ENCODE peak calls at places on chromosome 17, in seven cellular contexts. Y is H1, X is K562, F is SK-N-SH, J is HCT116, C is HepG2, T is GM12878. B is an unnamed sample.

GRCh38 chr17:33905338-33905800 is 349.7 kb upstream of the CCL2 start:
- DNase-seq in Y (no peak), X (peak), F (no peak), J (no peak), C (no peak), T (no peak), B (no peak)

GRCh38 chr17:8724451-8724850 is 20.2 kb downstream of the CCDC42 start:
- DNase-seq in Y (no peak), X (no peak), F (no peak), J (no peak), C (peak), T (no peak), B (no peak)

GRCh38 chr17:34252890-34253525 is 2.1 kb upstream of the CCL2 start:
- DNase-seq in Y (no peak), X (no peak), F (no peak), J (no peak), C (no peak), T (no peak), B (no peak)

GRCh38 chr17:7541074-7541621 is 7.7 kb upstream of the TNFSF12 start:
- DNase-seq in Y (no peak), X (no peak), F (no peak), J (no peak), C (no peak), T (no peak), B (no peak)

GRCh38 chr17:63425478-63425877 is 20.6 kb downstream of the CYB561 start:
- DNase-seq in Y (no peak), X (peak), F (peak), J (peak), C (peak), T (peak), B (peak)

GRCh38 chr17:80544655-80545498 is at the start of gene RPTOR:
- DNase-seq in Y (peak), X (peak), F (peak), J (peak), C (peak), T (peak), B (peak)

GRCh38 chr17:28421775-28422305 is 15.8 kb upstream of the SLC46A1 start:
- DNase-seq in Y (no peak), X (no peak), F (no peak), J (no peak), C (no peak), T (no peak), B (no peak)

GRCh38 chr17:8470447-8471047 is 34.9 kb downstream of the NDEL1 start:
- DNase-seq in Y (no peak), X (no peak), F (no peak), J (no peak), C (no peak), T (no peak), B (no peak)

GRCh38 chr17:9230346-9230745 is 209.0 kb downstream of the NTN1 start:
- DNase-seq in Y (no peak), X (no peak), F (peak), J (no peak), C (no peak), T (no peak), B (no peak)

GRCh38 chr17:80446645-80447405 is 29.6 kb downstream of the NPTX1 start:
- DNase-seq in Y (no peak), X (no peak), F (no peak), J (no peak), C (no peak), T (no peak), B (no peak)

GRCh38 chr17:81291662-81292061 is 3.4 kb downstream of the SLC38A10 start:
- DNase-seq in Y (peak), X (peak), F (peak), J (peak), C (peak), T (no peak), B (peak)

GRCh38 chr17:80413771-80414507 is 1.0 kb upstream of the ENDOV start:
- DNase-seq in Y (no peak), X (no peak), F (no peak), J (no peak), C (no peak), T (no peak), B (peak)

GRCh38 chr17:36845916-36846315 is 91.4 kb upstream of the LHX1 start:
- DNase-seq in Y (no peak), X (no peak), F (no peak), J (no peak), C (no peak), T (no peak), B (no peak)

GRCh38 chr17:80659651-80660050 is 115.0 kb downstream of the RPTOR start:
- DNase-seq in Y (no peak), X (no peak), F (no peak), J (no peak), C (no peak), T (no peak), B (no peak)

GRCh38 chr17:82049521-82049971 is 2.1 kb downstream of the RFNG start:
- DNase-seq in Y (no peak), X (no peak), F (no peak), J (no peak), C (no peak), T (no peak), B (no peak)

GRCh38 chr17:51572115-51572514 is 311.8 kb downstream of the UTP18 start:
- DNase-seq in Y (no peak), X (no peak), F (no peak), J (no peak), C (no peak), T (no peak), B (no peak)

GRCh38 chr17:64154321-64155089 is 24.6 kb upstream of the ERN1 start:
- DNase-seq in Y (no peak), X (no peak), F (no peak), J (no peak), C (no peak), T (no peak), B (no peak)

GRCh38 chr17:60167095-60167741 is 17.4 kb downstream of the CA4 start:
- DNase-seq in Y (no peak), X (no peak), F (no peak), J (no peak), C (no peak), T (no peak), B (no peak)

GRCh38 chr17:65634533-65634932 is 73.1 kb upstream of the AXIN2 start:
- DNase-seq in Y (no peak), X (no peak), F (no peak), J (no peak), C (peak), T (no peak), B (no peak)

GRCh38 chr17:61168506-61168905 is 231.1 kb upstream of the TBX2 start:
- DNase-seq in Y (no peak), X (no peak), F (no peak), J (no peak), C (no peak), T (no peak), B (no peak)

GRCh38 chr17:71664867-71665266 is 456.0 kb upstream of the SOX9 start:
- DNase-seq in Y (no peak), X (no peak), F (no peak), J (no peak), C (no peak), T (no peak), B (no peak)

GRCh38 chr17:66950325-66950724 is 14.2 kb upstream of the CACNG4 start:
- DNase-seq in Y (no peak), X (no peak), F (no peak), J (no peak), C (no peak), T (no peak), B (no peak)

GRCh38 chr17:76478097-76478496 is 10.7 kb downstream of the AANAT start:
- DNase-seq in Y (no peak), X (no peak), F (no peak), J (no peak), C (no peak), T (no peak), B (no peak)
- TF ChIP-seq JUND in Y (no peak), X (no peak), F (no peak), J (no peak), C (no peak), T (no peak), B (no peak)

GRCh38 chr17:17664073-17664470 is 17.2 kb upstream of the RAI1 start:
- DNase-seq in Y (no peak), X (no peak), F (no peak), J (no peak), C (no peak), T (no peak), B (no peak)

GRCh38 chr17:17667947-17668346 is 13.3 kb upstream of the RAI1 start:
- DNase-seq in Y (no peak), X (no peak), F (no peak), J (no peak), C (no peak), T (no peak), B (no peak)

GRCh38 chr17:17665255-17665654 is 16.0 kb upstream of the RAI1 start:
- DNase-seq in Y (no peak), X (no peak), F (no peak), J (no peak), C (no peak), T (no peak), B (no peak)

GRCh38 chr17:17667231-17667630 is 14.0 kb upstream of the RAI1 start:
- DNase-seq in Y (no peak), X (no peak), F (no peak), J (no peak), C (no peak), T (no peak), B (no peak)

GRCh38 chr17:17666111-17666714 is 15.0 kb upstream of the RAI1 start:
- DNase-seq in Y (no peak), X (no peak), F (no peak), J (no peak), C (peak), T (no peak), B (no peak)
- TF ChIP-seq JUND in Y (no peak), X (no peak), F (no peak), J (no peak), C (no peak), T (no peak), B (no peak)

GRCh38 chr17:18978655-18979054 is 25.9 kb downstream of the FAM83G start:
- DNase-seq in Y (no peak), X (no peak), F (no peak), J (no peak), C (no peak), T (no peak), B (no peak)
- TF ChIP-seq JUND in Y (no peak), X (no peak), F (no peak), J (no peak), C (no peak), T (no peak), B (no peak)

GRCh38 chr17:78082988-78083387 is 45.6 kb downstream of the TMC6 start:
- DNase-seq in Y (no peak), X (no peak), F (no peak), J (no peak), C (no peak), T (no peak), B (no peak)
- TF ChIP-seq JUND in Y (no peak), X (no peak), F (no peak), J (no peak), C (no peak), T (no peak), B (no peak)

DNA sequence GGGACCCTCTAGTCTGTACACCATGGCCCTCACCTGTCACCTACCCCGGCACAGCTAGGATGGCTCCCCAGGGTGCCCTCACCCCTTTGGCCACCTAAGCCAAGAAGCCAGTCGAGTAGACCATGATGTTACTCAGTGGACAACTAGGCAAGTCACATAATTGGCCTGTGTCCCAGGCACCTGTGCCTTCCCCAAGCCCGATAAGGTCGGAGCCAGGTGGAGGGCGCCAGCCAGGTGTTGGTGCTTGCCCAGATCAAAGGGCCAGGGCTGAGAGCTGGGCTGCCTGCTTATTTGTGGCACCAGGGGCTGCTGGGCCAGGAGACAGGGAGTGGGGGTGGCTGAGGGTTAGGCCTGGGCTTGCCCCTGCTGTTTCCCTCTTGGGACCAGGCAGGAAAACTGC is 16.8 kb downstream of the SPNS2 start:
- DNase-seq in Y (no peak), X (no peak), F (no peak), J (no peak), C (no peak), T (no peak), B (no peak)
- TF ChIP-seq JUND in Y (no peak), X (no peak), F (no peak), J (no peak), C (no peak), T (no peak), B (no peak)

GRCh38 chr17:41391535-41391934 is 5.9 kb downstream of the KRT31 start:
- DNase-seq in Y (no peak), X (no peak), F (no peak), J (no peak), C (no peak), T (no peak), B (no peak)
- TF ChIP-seq JUND in Y (no peak), X (no peak), F (no peak), J (no peak), C (no peak), T (no peak), B (no peak)

DNA sequence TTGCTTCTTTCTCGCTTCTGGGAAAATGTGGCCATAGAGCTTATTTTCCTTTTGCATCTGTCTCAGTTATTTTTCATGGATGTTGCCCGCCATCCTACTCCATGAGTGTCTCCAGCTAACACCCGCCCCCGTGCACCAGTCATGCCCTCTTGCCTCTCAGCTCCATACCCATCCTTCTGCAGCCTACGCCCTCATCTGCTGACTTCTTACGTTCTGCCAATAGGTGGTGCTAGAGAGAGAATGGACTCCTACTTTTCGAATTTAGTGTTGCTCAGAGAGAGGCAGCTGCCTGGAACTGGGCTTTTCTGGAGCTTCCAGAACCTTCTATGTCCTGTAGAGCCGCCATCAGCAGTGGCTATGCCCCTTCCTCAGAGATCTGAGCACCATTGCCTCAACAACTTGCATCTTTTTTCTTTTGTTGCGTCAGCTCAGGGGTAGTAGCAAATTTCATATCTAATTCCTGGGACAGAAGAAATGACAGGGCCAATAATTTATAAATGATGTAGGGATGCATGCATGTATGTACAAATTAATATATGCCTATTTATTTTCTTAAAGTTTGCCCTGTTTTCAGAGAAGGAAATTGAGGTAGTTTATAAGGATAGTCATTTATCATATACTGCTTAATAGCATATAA is 119.7 kb upstream of the MYOCD start:
- DNase-seq in Y (peak), X (peak), F (peak), J (peak), C (peak), T (no peak), B (peak)
- TF ChIP-seq JUND in Y (no peak), X (no peak), F (no peak), J (no peak), C (no peak), T (no peak), B (no peak)

GRCh38 chr17:3984719-3985444 is 20.6 kb upstream of the ATP2A3 start:
- DNase-seq in Y (no peak), X (no peak), F (peak), J (no peak), C (no peak), T (no peak), B (no peak)

GRCh38 chr17:3985800-3986199 is 21.6 kb upstream of the ATP2A3 start:
- DNase-seq in Y (no peak), X (no peak), F (peak), J (no peak), C (no peak), T (no peak), B (no peak)

GRCh38 chr17:3982113-3982512 is 17.9 kb upstream of the ATP2A3 start:
- DNase-seq in Y (no peak), X (no peak), F (peak), J (no peak), C (no peak), T (no peak), B (no peak)

GRCh38 chr17:3982541-3983017 is 18.3 kb upstream of the ATP2A3 start:
- DNase-seq in Y (no peak), X (no peak), F (peak), J (no peak), C (no peak), T (no peak), B (no peak)

GRCh38 chr17:3983945-3984484 is 19.8 kb upstream of the ATP2A3 start:
- DNase-seq in Y (no peak), X (no peak), F (peak), J (no peak), C (no peak), T (no peak), B (no peak)
- TF ChIP-seq JUND in Y (no peak), X (peak), F (no peak), J (no peak), C (no peak), T (no peak), B (no peak)

GRCh38 chr17:58368860-58369213 is 16.8 kb upstream of the SUPT4H1 start:
- DNase-seq in Y (no peak), X (no peak), F (no peak), J (no peak), C (no peak), T (no peak), B (no peak)
- TF ChIP-seq JUND in Y (no peak), X (no peak), F (no peak), J (no peak), C (no peak), T (no peak), B (no peak)

GRCh38 chr17:31838641-31839225 is 20.3 kb downstream of the COPRS start:
- DNase-seq in Y (no peak), X (no peak), F (no peak), J (no peak), C (no peak), T (no peak), B (no peak)

GRCh38 chr17:31841850-31842415 is 17.1 kb downstream of the COPRS start:
- DNase-seq in Y (no peak), X (no peak), F (no peak), J (no peak), C (no peak), T (no peak), B (no peak)

GRCh38 chr17:31842416-31843381 is 16.3 kb downstream of the COPRS start:
- DNase-seq in Y (peak), X (peak), F (peak), J (peak), C (peak), T (no peak), B (peak)

GRCh38 chr17:31843382-31843780 is 15.7 kb downstream of the COPRS start:
- DNase-seq in Y (no peak), X (no peak), F (no peak), J (no peak), C (no peak), T (no peak), B (peak)
- TF ChIP-seq JUND in Y (no peak), X (no peak), F (no peak), J (no peak), C (no peak), T (no peak), B (no peak)